ENCODE peak calls at places on chromosomes 6 and 20, in six cellular contexts. W is OCI-M1, T is HCT116, L is NCI-H524, V is iris pigment epithelial cell, D is skeletal muscle cell. M is an unnamed sample.

GRCh38 chr6:170128811-170129681 is 161.8 kb downstream of the DLL1 start:
- DNase-seq in W (no peak), T (no peak), L (no peak), V (no peak), D (no peak), M (no peak)

GRCh38 chr6:1702580-1703051 is 92.9 kb downstream of the FOXC1 start:
- DNase-seq in W (no peak), T (no peak), L (no peak), V (no peak), D (no peak), M (no peak)

GRCh38 chr20:17678295-17678694 is 3.7 kb downstream of the RRBP1 start:
- DNase-seq in W (peak), T (no peak), L (no peak), V (no peak), D (no peak), M (no peak)

GRCh38 chr6:63743691-63744090 is 108.1 kb downstream of the PHF3 start:
- DNase-seq in W (no peak), T (no peak), L (no peak), V (no peak), D (no peak), M (no peak)

GRCh38 chr20:49916146-49917002 is 1.0 kb upstream of the SPATA2 start:
- DNase-seq in W (peak), T (no peak), L (no peak), V (no peak), D (no peak), M (no peak)

GRCh38 chr6:170135041-170135440 is 155.8 kb downstream of the DLL1 start:
- DNase-seq in W (no peak), T (no peak), L (no peak), V (no peak), D (no peak), M (no peak)

GRCh38 chr20:63187338-63188158 is 28.4 kb downstream of the YTHDF1 start:
- DNase-seq in W (no peak), T (no peak), L (no peak), V (no peak), D (no peak), M (no peak)

GRCh38 chr20:38920851-38921250 is 5.4 kb upstream of the FAM83D start:
- DNase-seq in W (no peak), T (no peak), L (no peak), V (no peak), D (no peak), M (no peak)

GRCh38 chr6:163346529-163346961 is 68.0 kb upstream of the QKI start:
- DNase-seq in W (no peak), T (no peak), L (no peak), V (no peak), D (no peak), M (peak)

GRCh38 chr20:32702706-32703425 is 29.1 kb upstream of the C20orf203 start:
- DNase-seq in W (no peak), T (no peak), L (peak), V (no peak), D (no peak), M (no peak)

GRCh38 chr20:56796345-56796744 is 167.2 kb downstream of the TFAP2C start:
- DNase-seq in W (no peak), T (no peak), L (no peak), V (no peak), D (no peak), M (no peak)

GRCh38 chr6:30836431-30836866 is 47.9 kb upstream of the DDR1 start:
- DNase-seq in W (no peak), T (no peak), L (no peak), V (peak), D (no peak), M (peak)

GRCh38 chr20:33554914-33555420 is 65.1 kb downstream of the CBFA2T2 start:
- DNase-seq in W (peak), T (peak), L (peak), V (peak), D (peak), M (peak)

GRCh38 chr6:159101656-159102055 is 56.9 kb upstream of the TAGAP start:
- DNase-seq in W (no peak), T (no peak), L (no peak), V (no peak), D (no peak), M (no peak)

GRCh38 chr6:167290786-167291622 is at the start of gene UNC93A:
- DNase-seq in W (no peak), T (no peak), L (no peak), V (no peak), D (no peak), M (no peak)

GRCh38 chr6:159104163-159104885 is 59.5 kb upstream of the TAGAP start:
- DNase-seq in W (peak), T (no peak), L (peak), V (peak), D (no peak), M (peak)

GRCh38 chr6:98827295-98828159 is 6.8 kb upstream of the POU3F2 start:
- DNase-seq in W (no peak), T (no peak), L (no peak), V (no peak), D (no peak), M (no peak)

GRCh38 chr20:33933469-33933909 is 60.2 kb upstream of the RALY start:
- DNase-seq in W (peak), T (peak), L (no peak), V (peak), D (no peak), M (peak)

GRCh38 chr6:127516676-127517273 is 2.4 kb downstream of the MTCL3 start:
- DNase-seq in W (peak), T (peak), L (peak), V (peak), D (peak), M (peak)

GRCh38 chr20:44785768-44786167 is 24.6 kb downstream of the RIMS4 start:
- DNase-seq in W (no peak), T (no peak), L (peak), V (no peak), D (no peak), M (no peak)

GRCh38 chr6:167714166-167714565 is 112.5 kb upstream of the AFDN start:
- DNase-seq in W (no peak), T (no peak), L (no peak), V (no peak), D (no peak), M (no peak)

GRCh38 chr6:74447013-74447412 is 751.0 kb downstream of the CD109 start:
- DNase-seq in W (no peak), T (peak), L (no peak), V (peak), D (no peak), M (peak)

GRCh38 chr6:87322304-87323212 is at the start of gene SMIM8:
- DNase-seq in W (peak), T (peak), L (peak), V (peak), D (peak), M (peak)

GRCh38 chr6:24667378-24667803 is 514 bp downstream of the ACOT13 start:
- DNase-seq in W (peak), T (no peak), L (no peak), V (peak), D (no peak), M (no peak)

GRCh38 chr6:21386744-21387143 is 206.8 kb upstream of the SOX4 start:
- DNase-seq in W (no peak), T (no peak), L (no peak), V (peak), D (no peak), M (no peak)

GRCh38 chr6:163743796-163744195 is 329.3 kb downstream of the QKI start:
- DNase-seq in W (no peak), T (no peak), L (no peak), V (no peak), D (no peak), M (no peak)

M was measured in astrocyte of the spinal cord.